ENCODE peak calls at places on chromosome 18, in four cellular contexts. V is body of pancreas, S is spleen, P is uterus. Z is an unnamed sample. For H3K4me1, the result is how much of the 10 kb centered on the place peaks cover.

GRCh38 chr18:47370052-47370451 is 118.6 kb upstream of the SKOR2 start:
- DNase-seq in V (no peak), S (no peak), P (no peak), Z (no peak)

GRCh38 chr18:45249306-45249705 is 366.0 kb upstream of the SLC14A2 start:
- DNase-seq in V (no peak), S (no peak), P (no peak), Z (no peak)

GRCh38 chr18:76450912-76451421 is 44.1 kb downstream of the ZNF516 start:
- DNase-seq in V (no peak), S (peak), P (no peak), Z (no peak)

GRCh38 chr18:48330016-48330991 is 78.9 kb downstream of the ZBTB7C start:
- DNase-seq in V (no peak), S (peak), P (no peak), Z (no peak)

GRCh38 chr18:48929951-48930713 is 20.6 kb downstream of the SMAD7 start:
- DNase-seq in V (peak), S (no peak), P (no peak), Z (no peak)

GRCh38 chr18:59681521-59682004 is 15.7 kb downstream of the CCBE1 start:
- DNase-seq in V (no peak), S (no peak), P (no peak), Z (no peak)

GRCh38 chr18:76433788-76434187 is 61.3 kb downstream of the ZNF516 start:
- DNase-seq in V (no peak), S (peak), P (no peak), Z (no peak)

GRCh38 chr18:36296591-36297418 is 708 bp upstream of the FHOD3 start:
- DNase-seq in V (peak), S (no peak), P (peak), Z (no peak)

GRCh38 chr18:15198116-15198389 is 450.1 kb downstream of the ANKRD30B start:
- DNase-seq in V (no peak), S (no peak), P (no peak), Z (no peak)

GRCh38 chr18:74459877-74460276 is 2.8 kb upstream of the DIPK1C start:
- DNase-seq in V (no peak), S (no peak), P (no peak), Z (no peak)

GRCh38 chr18:12645751-12646203 is 12.1 kb downstream of the SPIRE1 start:
- DNase-seq in V (peak), S (no peak), P (peak), Z (no peak)

GRCh38 chr18:7417742-7418141 is 149.4 kb upstream of the PTPRM start:
- DNase-seq in V (no peak), S (no peak), P (no peak), Z (no peak)

GRCh38 chr18:28767781-28768211 is 590.9 kb upstream of the CDH2 start:
- DNase-seq in V (no peak), S (no peak), P (no peak), Z (no peak)

GRCh38 chr18:31553800-31554199 is 37.9 kb upstream of the TTR start:
- DNase-seq in V (no peak), S (no peak), P (no peak), Z (no peak)

GRCh38 chr18:49100226-49100968 is 149.6 kb upstream of the SMAD7 start:
- DNase-seq in V (no peak), S (no peak), P (no peak), Z (no peak)

GRCh38 chr18:68186039-68186438 is 528.9 kb downstream of the TMX3 start:
- DNase-seq in V (no peak), S (no peak), P (no peak), Z (no peak)

GRCh38 chr18:11696451-11696850 is 7.4 kb downstream of the GNAL start:
- DNase-seq in V (no peak), S (no peak), P (no peak), Z (no peak)

GRCh38 chr18:987325-988186 is 82.9 kb downstream of the ADCYAP1 start:
- DNase-seq in V (no peak), S (no peak), P (no peak), Z (no peak)

GRCh38 chr18:79221136-79221535 is 151.9 kb downstream of the ATP9B start:
- DNase-seq in V (no peak), S (no peak), P (no peak), Z (no peak)

GRCh38 chr18:10475633-10476388 is 21.4 kb downstream of the APCDD1 start:
- DNase-seq in V (no peak), S (no peak), P (no peak), Z (no peak)

GRCh38 chr18:6219116-6219717 is 195.5 kb downstream of the L3MBTL4 start:
- DNase-seq in V (no peak), S (no peak), P (peak), Z (no peak)

GRCh38 chr18:44683566-44683965 is 2.9 kb downstream of the SETBP1 start:
- DNase-seq in V (no peak), S (no peak), P (no peak), Z (no peak)

GRCh38 chr18:54590945-54591344 is at the start of gene DYNAP:
- DNase-seq in V (no peak), S (no peak), P (no peak), Z (no peak)

GRCh38 chr18:69795785-69796184 is 151.9 kb downstream of the CD226 start:
- DNase-seq in V (no peak), S (no peak), P (no peak), Z (no peak)

GRCh38 chr18:42640160-42640559 is 475.3 kb downstream of the RIT2 start:
- DNase-seq in V (no peak), S (no peak), P (no peak), Z (no peak)

GRCh38 chr18:69898241-69898861 is 49.3 kb downstream of the CD226 start:
- DNase-seq in V (no peak), S (no peak), P (no peak), Z (no peak)

GRCh38 chr18:77858331-77858730 is 608.7 kb downstream of the GALR1 start:
- DNase-seq in V (no peak), S (no peak), P (no peak), Z (no peak)

GRCh38 chr18:5104246-5104645 is 92.8 kb downstream of the AKAIN1 start:
- DNase-seq in V (no peak), S (no peak), P (no peak), Z (no peak)

GRCh38 chr18:79736230-79736629 is 56.6 kb downstream of the CTDP1 start:
- DNase-seq in V (no peak), S (peak), P (no peak), Z (no peak)

GRCh38 chr18:6504605-6505510 is 90.1 kb upstream of the L3MBTL4 start:
- DNase-seq in V (no peak), S (no peak), P (no peak), Z (no peak)

GRCh38 chr18:29418136-29418535 is 1241.2 kb upstream of the CDH2 start:
- DNase-seq in V (no peak), S (no peak), P (no peak), Z (no peak)

GRCh38 chr18:75783816-75784215 is 356.3 kb upstream of the SMIM21 start:
- DNase-seq in V (no peak), S (no peak), P (no peak), Z (no peak)

GRCh38 chr18:55672574-55673361 is 84.8 kb upstream of the TCF4 start:
- DNase-seq in V (no peak), S (no peak), P (no peak), Z (no peak)

GRCh38 chr18:26056291-26056690 is 34.1 kb downstream of the SS18 start:
- DNase-seq in V (no peak), S (no peak), P (no peak), Z (no peak)

GRCh38 chr18:79782566-79783308 is 15.0 kb upstream of the KCNG2 start:
- DNase-seq in V (no peak), S (peak), P (no peak), Z (no peak)

DNA sequence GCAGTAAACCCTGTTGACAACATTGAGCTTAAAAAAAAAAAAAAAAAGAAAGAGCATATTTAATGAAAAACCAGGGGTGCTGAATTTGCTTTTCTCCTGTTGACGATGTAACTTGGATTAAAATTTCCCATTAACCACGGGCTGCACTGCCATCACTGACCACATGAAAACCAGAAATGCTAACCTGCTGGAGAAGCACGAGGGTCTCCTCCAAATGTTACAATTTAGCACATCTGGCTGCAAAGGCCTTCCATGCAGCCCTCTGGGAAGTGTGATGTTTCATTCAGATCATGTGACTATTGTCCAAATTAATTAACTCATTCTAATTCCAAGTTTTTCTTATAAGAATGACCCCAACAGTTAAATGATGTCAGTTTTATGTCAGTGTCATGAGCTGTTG is 26.9 kb upstream of the SERPINB12 start:
- DNase-seq in V (no peak), S (no peak), P (no peak), Z (no peak)
- TF ChIP-seq CTCF in V (no peak), S (no peak), P (no peak), Z (peak)

GRCh38 chr18:57819119-57819518 is 16.0 kb upstream of the ATP8B1 start:
- DNase-seq in V (no peak), S (no peak), P (no peak), Z (no peak)

GRCh38 chr18:57819671-57820460 is 16.8 kb upstream of the ATP8B1 start:
- DNase-seq in V (peak), S (no peak), P (peak), Z (peak)

GRCh38 chr18:57814555-57814954 is 11.4 kb upstream of the ATP8B1 start:
- DNase-seq in V (no peak), S (no peak), P (no peak), Z (no peak)

GRCh38 chr18:57813245-57813644 is 10.1 kb upstream of the ATP8B1 start:
- DNase-seq in V (no peak), S (no peak), P (no peak), Z (no peak)

DNA sequence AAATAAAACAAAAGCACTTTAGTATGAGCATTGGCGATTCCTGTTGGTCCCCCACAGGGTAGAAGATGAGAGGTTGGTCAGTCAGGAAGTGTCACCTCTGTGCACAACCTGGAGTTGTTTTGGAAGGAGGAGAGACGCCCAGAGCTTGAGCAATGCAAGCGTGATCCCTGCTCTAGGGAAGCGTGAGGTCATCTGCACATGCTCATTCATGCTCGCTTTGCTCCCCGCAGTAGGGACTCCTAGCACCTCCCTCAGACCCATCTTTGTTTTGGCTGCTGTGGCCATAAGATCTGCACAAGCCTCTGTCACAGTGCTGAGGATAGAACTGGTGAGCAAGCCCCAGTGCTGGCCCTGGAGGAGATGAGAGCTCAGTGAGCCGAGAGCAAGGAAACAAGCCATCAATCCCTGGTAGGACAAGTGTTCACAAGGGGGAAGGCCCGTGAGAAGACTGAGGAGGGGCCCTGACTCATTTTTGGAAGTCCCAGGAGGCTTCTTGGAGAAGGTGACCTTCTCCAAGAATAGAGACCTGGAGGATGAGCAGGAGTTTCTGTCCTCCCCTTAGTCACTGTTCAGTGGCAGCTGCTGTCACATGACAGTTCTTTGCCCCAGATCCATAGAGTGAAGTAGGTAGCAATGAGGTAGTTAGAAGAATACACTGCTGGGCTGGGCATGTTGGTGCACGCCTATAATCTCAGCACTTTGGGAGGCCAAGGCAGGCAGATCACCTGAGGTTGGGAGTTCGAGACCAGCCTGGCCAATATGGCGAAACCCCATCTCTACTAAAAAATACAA is 13.3 kb upstream of the ATP8B1 start:
- DNase-seq in V (no peak), S (no peak), P (no peak), Z (no peak)
- H3K4me3 ChIP-seq in V (no peak), S (no peak), P (no peak), Z (no peak)

DNA sequence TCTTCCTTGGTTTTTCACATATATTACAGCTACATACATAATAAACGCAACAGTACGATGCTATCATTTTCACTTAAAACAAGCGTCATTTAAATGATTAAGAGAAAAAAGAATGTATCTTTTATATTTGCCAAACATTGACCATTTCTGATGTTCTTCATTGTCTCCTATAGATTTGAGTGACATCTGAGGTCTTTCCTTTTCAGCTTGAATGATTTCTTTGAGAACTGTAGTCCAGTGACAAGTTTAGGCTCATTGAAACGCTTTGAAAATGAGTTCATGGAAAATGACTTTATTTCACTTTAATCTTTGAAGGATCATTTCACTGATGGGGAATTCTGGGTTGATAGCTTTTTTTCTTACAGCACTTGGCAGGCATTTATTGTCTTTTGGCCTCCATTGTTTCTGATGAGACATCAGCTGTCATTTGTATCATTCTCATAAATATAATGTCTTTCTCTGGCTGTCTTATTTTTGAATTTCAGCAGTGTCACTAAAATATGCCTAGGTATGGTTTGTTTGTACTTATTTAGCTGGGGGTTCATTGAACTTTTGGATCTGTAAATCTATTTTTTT is 10.9 kb downstream of the TGIF1 start:
- DNase-seq in V (no peak), S (no peak), P (no peak), Z (no peak)
- H3K4me1 ChIP-seq in V (under half), S (under half), P (under half), Z (under half)

GRCh38 chr18:3885209-3885792 is 435.3 kb downstream of the TGIF1 start:
- DNase-seq in V (no peak), S (no peak), P (no peak), Z (no peak)
- TF ChIP-seq CTCF in V (no peak), S (no peak), P (no peak), Z (peak)

GRCh38 chr18:2569338-2570207 is 1.7 kb downstream of the METTL4 start:
- DNase-seq in V (no peak), S (no peak), P (no peak), Z (no peak)
- H3K4me3 ChIP-seq in V (no peak), S (peak), P (no peak), Z (peak)

GRCh38 chr18:23825496-23825895 is 136.2 kb downstream of the LAMA3 start:
- DNase-seq in V (no peak), S (no peak), P (no peak), Z (no peak)
- H3K4me1 ChIP-seq in V (under half), S (under half), P (under half), Z (under half)

DNA sequence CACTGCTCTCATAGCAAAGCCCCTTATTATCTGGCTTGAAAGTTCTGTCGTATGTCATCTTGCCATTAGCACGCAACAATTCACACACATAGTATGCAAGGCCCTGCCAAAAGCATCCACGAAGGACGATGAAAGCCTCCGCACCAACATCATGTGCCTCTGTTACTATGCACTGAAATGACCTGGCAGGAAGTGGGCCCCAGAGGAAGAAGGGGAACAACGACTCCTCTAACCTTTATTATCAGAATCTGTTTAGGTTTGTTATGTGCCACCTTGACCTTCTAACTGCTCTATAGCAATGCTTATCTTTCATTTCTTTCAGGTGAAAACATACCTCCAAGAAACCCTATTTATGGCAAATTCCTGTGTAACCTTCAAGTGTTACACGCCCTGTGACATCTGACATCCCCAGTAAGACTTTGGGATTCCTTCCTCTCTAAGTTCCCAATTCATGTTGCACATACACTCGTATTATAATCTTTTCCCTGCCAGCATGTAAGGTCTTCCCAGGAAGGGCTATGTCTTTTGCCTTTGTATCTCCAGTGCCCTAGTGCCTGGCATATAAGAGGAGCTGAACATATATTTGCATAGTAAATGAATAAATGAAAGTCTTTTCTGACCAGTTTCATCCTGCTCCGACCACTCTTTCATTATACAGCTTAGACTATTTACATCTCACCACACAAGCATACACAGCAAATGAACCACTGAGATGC is 7.0 kb upstream of the NDUFV2 start:
- DNase-seq in V (no peak), S (no peak), P (no peak), Z (no peak)
- TF ChIP-seq CTCF in V (no peak), S (no peak), P (no peak), Z (no peak)

Z was measured in thoracic aorta.